ENCODE peak calls at places on chromosomes 2 and 18, in six cellular contexts. Q is thoracic aorta, D is fibroblast of the aortic adventitia, U is prostate gland, W is psoas muscle, M is AG10803. I is an unnamed sample.

GRCh38 chr2:210727549-210727948 is 171.2 kb downstream of the CPS1 start:
- DNase-seq in M (no peak), D (no peak), W (no peak), U (no peak), Q (no peak), I (no peak)

GRCh38 chr2:208570851-208571763 is 164.5 kb downstream of the PTH2R start:
- DNase-seq in D (no peak), Q (no peak), M (no peak), W (no peak), U (no peak), I (no peak)

GRCh38 chr2:225177098-225177497 is 134.8 kb upstream of the DOCK10 start:
- DNase-seq in U (no peak), M (peak; percentile 71), D (peak; percentile 36), Q (no peak), W (no peak), I (peak; percentile 47)

GRCh38 chr2:122927217-122927616 is 1097.9 kb upstream of the CNTNAP5 start:
- DNase-seq in D (no peak), M (no peak), W (no peak), Q (no peak), U (no peak), I (peak; percentile 1)

GRCh38 chr18:58668211-58668610 is 3.1 kb upstream of the MALT1 start:
- DNase-seq in W (no peak), Q (no peak), M (no peak), D (no peak), U (no peak), I (no peak)

GRCh38 chr2:130387071-130387400 is 31.2 kb downstream of the PTPN18 start:
- DNase-seq in D (peak; percentile 69), W (peak; percentile 55), U (no peak), Q (no peak), M (no peak), I (no peak)

GRCh38 chr2:226118471-226119429 is 680.9 kb downstream of the IRS1 start:
- DNase-seq in Q (no peak), D (peak; percentile 97), U (peak; percentile 26), M (peak; percentile 95), W (peak; percentile 32), I (peak; percentile 95)

GRCh38 chr18:50847192-50847591 is 27.4 kb upstream of the MRO start:
- DNase-seq in W (no peak), D (peak; percentile 85), M (peak; percentile 47), U (no peak), Q (no peak), I (peak; percentile 52)

GRCh38 chr2:26784570-26785234 is 1.2 kb upstream of the CENPA start:
- DNase-seq in W (no peak), U (no peak), Q (no peak), M (no peak), D (no peak), I (no peak)

GRCh38 chr2:201260302-201260800 is at the start of gene CASP8:
- DNase-seq in W (no peak), D (peak; percentile 48), Q (no peak), M (peak; percentile 54), U (no peak), I (peak; percentile 69)

GRCh38 chr2:232418056-232418455 is 11.4 kb downstream of the ALPG start:
- DNase-seq in D (no peak), W (no peak), M (no peak), Q (no peak), U (no peak), I (no peak)

GRCh38 chr2:25131567-25132295 is 36.6 kb downstream of the POMC start:
- DNase-seq in U (no peak), D (no peak), Q (no peak), W (peak; percentile 58), M (no peak), I (peak; percentile 3)

GRCh38 chr2:233142355-233142897 is 82.3 kb downstream of the INPP5D start:
- DNase-seq in M (no peak), Q (no peak), U (no peak), W (no peak), D (no peak), I (no peak)

GRCh38 chr2:32937602-32938450 is 8.9 kb upstream of the LTBP1 start:
- DNase-seq in Q (no peak), D (peak; percentile 12), U (peak; percentile 47), M (no peak), W (no peak), I (peak; percentile 71)

GRCh38 chr2:239114119-239114581 is 266.3 kb downstream of the TWIST2 start:
- DNase-seq in U (no peak), D (peak; percentile 56), W (no peak), M (peak; percentile 51), Q (no peak), I (peak; percentile 48)

GRCh38 chr2:42797281-42797680 is 4.9 kb upstream of the HAAO start:
- DNase-seq in Q (no peak), U (no peak), W (no peak), M (no peak), D (no peak), I (no peak)

GRCh38 chr2:118632921-118633320 is 214.5 kb downstream of the EN1 start:
- DNase-seq in W (no peak), U (no peak), D (no peak), M (no peak), Q (no peak), I (no peak)

GRCh38 chr2:216546646-216547403 is 48.2 kb downstream of the RPL37A start:
- DNase-seq in Q (peak; percentile 13), U (peak; percentile 27), W (no peak), D (peak; percentile 44), M (peak; percentile 70), I (peak; percentile 64)

GRCh38 chr18:10798727-10799435 is 273.1 kb downstream of the NAPG start:
- DNase-seq in U (no peak), D (peak; percentile 47), W (no peak), M (peak; percentile 1), Q (no peak), I (peak; percentile 68)

GRCh38 chr2:120398961-120399888 is 53.3 kb downstream of the INHBB start:
- DNase-seq in W (peak; percentile 32), D (no peak), M (no peak), U (no peak), Q (no peak), I (no peak)

GRCh38 chr2:219206442-219207253 is at the start of gene ZFAND2B:
- DNase-seq in M (peak; percentile 87), U (peak; percentile 96), W (peak; percentile 97), Q (peak; percentile 72), D (peak; percentile 86), I (peak; percentile 93)

GRCh38 chr2:227759411-227760113 is 13.9 kb downstream of the SCYGR8 start:
- DNase-seq in W (no peak), U (no peak), Q (no peak), M (no peak), D (no peak), I (no peak)

GRCh38 chr2:209471037-209471436 is 47.2 kb downstream of the MAP2 start:
- DNase-seq in D (peak; percentile 44), W (no peak), M (peak; percentile 17), Q (no peak), U (no peak), I (peak; percentile 77)

GRCh38 chr18:22470141-22470510 is 52.4 kb upstream of the CTAGE1 start:
- DNase-seq in Q (no peak), M (peak; percentile 17), U (no peak), W (no peak), D (no peak), I (peak; percentile 52)

GRCh38 chr18:22469061-22469689 is 51.5 kb upstream of the CTAGE1 start:
- DNase-seq in W (no peak), D (no peak), Q (no peak), M (no peak), U (no peak), I (peak; percentile 57)

GRCh38 chr18:22471546-22472131 is 53.9 kb upstream of the CTAGE1 start:
- DNase-seq in W (no peak), M (peak; percentile 88), D (peak; percentile 98), U (no peak), Q (peak; percentile 45), I (peak; percentile 83)

GRCh38 chr18:22468554-22468891 is 50.8 kb upstream of the CTAGE1 start:
- DNase-seq in D (no peak), M (no peak), Q (no peak), W (no peak), U (no peak), I (no peak)

DNA sequence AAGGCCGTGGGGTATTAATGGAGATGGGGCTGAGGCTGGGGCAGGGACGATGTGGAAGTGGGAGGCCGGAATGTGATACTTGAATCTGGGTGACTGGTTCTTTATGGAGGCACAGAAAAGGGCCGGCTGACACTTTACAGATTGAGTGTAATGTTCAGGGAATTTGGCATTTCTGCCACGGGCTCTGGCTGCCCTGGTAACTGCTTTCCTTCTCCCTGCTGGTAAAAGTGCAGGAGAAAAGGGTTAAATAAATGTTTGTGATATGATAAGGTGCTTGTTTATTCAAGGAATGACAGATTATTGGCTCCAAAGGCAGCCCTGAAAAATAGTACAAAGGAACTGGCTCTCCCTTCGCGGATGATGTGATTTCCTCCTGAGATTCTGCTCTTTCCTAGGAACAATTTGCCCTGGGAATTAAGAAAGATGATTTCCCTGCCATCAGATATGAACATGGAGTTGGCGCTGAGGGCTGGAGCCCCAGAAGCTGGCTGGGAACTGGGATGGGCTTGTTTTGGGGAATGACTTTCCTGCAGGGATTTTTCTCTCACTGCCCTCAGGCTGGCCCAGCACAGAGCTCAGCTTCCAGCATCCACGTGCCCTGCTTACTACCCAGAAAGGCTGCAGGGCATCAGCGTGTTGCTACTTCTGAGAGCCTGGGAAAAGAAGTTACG is 52.9 kb upstream of the CTAGE1 start:
- DNase-seq in W (no peak), M (no peak), U (no peak), Q (no peak), D (peak; percentile 95), I (no peak)
- H3K4me3 ChIP-seq in W (no peak overlapping the region), M (no peak overlapping the region), U (no peak overlapping the region), Q (peak overlapping the region; percentile 27), D (no peak overlapping the region), I (no peak overlapping the region)

GRCh38 chr18:629303-630150 is 27.9 kb upstream of the TYMS start:
- DNase-seq in M (no peak), D (no peak), Q (no peak), U (no peak), W (no peak), I (no peak)
- TF ChIP-seq CTCF in M (peak; percentile 0), D (peak; percentile 33), Q (peak; percentile 13), U (no peak), W (no peak), I (peak; percentile 26)

DNA sequence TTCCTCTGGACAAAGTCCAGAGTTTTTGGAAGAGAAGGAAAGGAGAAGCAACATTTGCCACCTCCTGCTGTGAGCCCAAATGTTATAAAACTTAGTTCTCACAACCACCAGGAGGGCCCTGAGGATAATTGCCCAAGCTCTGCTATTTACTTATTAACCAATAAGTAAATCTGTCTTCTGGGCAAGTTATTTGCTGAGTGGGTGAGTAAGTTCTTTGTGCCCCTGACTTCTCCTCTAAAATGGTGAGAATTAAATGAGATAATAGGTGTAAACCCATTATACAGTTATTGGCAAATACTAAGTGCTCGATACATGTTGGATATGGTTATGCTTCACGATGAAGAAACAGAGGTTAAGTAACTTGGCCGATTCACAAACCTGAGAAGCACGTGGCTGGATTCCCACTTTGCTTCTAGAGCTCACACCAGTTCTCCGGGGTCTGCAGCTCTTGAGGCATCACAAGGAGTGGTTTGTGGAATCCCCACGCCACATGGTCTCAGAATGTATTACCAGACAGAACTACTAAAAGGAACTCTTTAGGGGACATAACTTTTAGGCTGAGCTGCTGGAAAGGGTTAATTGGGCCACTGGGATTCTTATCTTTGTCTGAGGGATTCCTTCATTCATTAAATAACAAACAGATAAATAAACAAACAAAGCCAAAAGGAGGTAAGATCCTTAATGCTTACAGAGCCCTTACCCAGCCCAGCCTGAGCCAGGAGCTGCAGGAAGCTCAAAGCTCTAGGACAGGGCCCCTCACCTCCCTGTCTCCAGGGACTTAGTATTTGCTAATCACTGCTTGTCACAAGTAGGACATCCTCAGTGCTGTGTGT is 164.2 kb downstream of the MYCN start:
- DNase-seq in U (no peak), M (no peak), D (no peak), W (no peak), Q (no peak), I (no peak)
- H3K4me3 ChIP-seq in U (no peak overlapping the region), M (no peak overlapping the region), D (no peak overlapping the region), W (no peak overlapping the region), Q (no peak overlapping the region), I (no peak overlapping the region)

GRCh38 chr2:3557588-3558204 is 437 bp downstream of the RNASEH1 start:
- DNase-seq in Q (no peak), M (no peak), U (no peak), W (no peak), D (no peak), I (no peak)
- TF ChIP-seq CTCF in Q (no peak), M (no peak), U (no peak), W (no peak), D (no peak), I (no peak)